ENCODE peak calls at places on chromosomes 13 and 19, in nine cellular contexts. One of them, this sample, is unnamed.
A peak's percentile ranks its signal among the peaks of the same experiment; 100 is the strongest.

GRCh38 chr13:35789335-35790166 is 313.1 kb upstream of the MAB21L1 start:
- DNase-seq in lung: no peak
- DNase-seq in transverse colon: no peak
- DNase-seq in suprapubic skin: no peak
- DNase-seq in psoas muscle: no peak
- DNase-seq in thyroid gland: no peak
- DNase-seq in neural progenitor cell: peak; percentile 77
- DNase-seq in heart left ventricle: no peak
- DNase-seq in adrenal gland: no peak
- DNase-seq in this sample: no peak

GRCh38 chr19:29943615-29944014 is 1.6 kb downstream of the URI1 start:
- DNase-seq in adrenal gland: no peak
- DNase-seq in psoas muscle: no peak
- DNase-seq in heart left ventricle: no peak
- DNase-seq in suprapubic skin: no peak
- DNase-seq in thyroid gland: no peak
- DNase-seq in transverse colon: no peak
- DNase-seq in lung: no peak
- DNase-seq in neural progenitor cell: no peak
- DNase-seq in this sample: no peak

GRCh38 chr13:35474551-35474950 is 1.9 kb downstream of the MAB21L1 start:
- DNase-seq in lung: no peak
- DNase-seq in adrenal gland: no peak
- DNase-seq in suprapubic skin: no peak
- DNase-seq in heart left ventricle: no peak
- DNase-seq in transverse colon: no peak
- DNase-seq in neural progenitor cell: peak; percentile 55
- DNase-seq in psoas muscle: no peak
- DNase-seq in thyroid gland: no peak
- DNase-seq in this sample: no peak

GRCh38 chr13:102721800-102722231 is 27.0 kb upstream of the METTL21C start:
- DNase-seq in psoas muscle: peak; percentile 70
- DNase-seq in thyroid gland: no peak
- DNase-seq in lung: no peak
- DNase-seq in neural progenitor cell: no peak
- DNase-seq in transverse colon: no peak
- DNase-seq in heart left ventricle: no peak
- DNase-seq in suprapubic skin: no peak
- DNase-seq in adrenal gland: no peak
- DNase-seq in this sample: no peak

GRCh38 chr13:99379856-99380255 is 72.7 kb upstream of the GPR183 start:
- DNase-seq in suprapubic skin: no peak
- DNase-seq in transverse colon: no peak
- DNase-seq in lung: no peak
- DNase-seq in adrenal gland: no peak
- DNase-seq in thyroid gland: no peak
- DNase-seq in neural progenitor cell: no peak
- DNase-seq in heart left ventricle: no peak
- DNase-seq in psoas muscle: no peak
- DNase-seq in this sample: no peak

GRCh38 chr13:51066091-51066831 is 44.8 kb downstream of the C13orf42 start:
- DNase-seq in adrenal gland: peak; percentile 47
- DNase-seq in transverse colon: no peak
- DNase-seq in lung: no peak
- DNase-seq in heart left ventricle: no peak
- DNase-seq in psoas muscle: no peak
- DNase-seq in neural progenitor cell: no peak
- DNase-seq in thyroid gland: no peak
- DNase-seq in suprapubic skin: no peak
- DNase-seq in this sample: no peak

GRCh38 chr19:10995926-10996600 is 35.2 kb downstream of the SMARCA4 start:
- DNase-seq in transverse colon: no peak
- DNase-seq in thyroid gland: no peak
- DNase-seq in lung: no peak
- DNase-seq in suprapubic skin: no peak
- DNase-seq in psoas muscle: no peak
- DNase-seq in neural progenitor cell: no peak
- DNase-seq in adrenal gland: no peak
- DNase-seq in heart left ventricle: no peak
- DNase-seq in this sample: no peak

GRCh38 chr13:76647550-76647949 is 238.7 kb downstream of the KCTD12 start:
- DNase-seq in transverse colon: no peak
- DNase-seq in psoas muscle: no peak
- DNase-seq in thyroid gland: no peak
- DNase-seq in neural progenitor cell: no peak
- DNase-seq in lung: no peak
- DNase-seq in suprapubic skin: no peak
- DNase-seq in heart left ventricle: no peak
- DNase-seq in adrenal gland: no peak
- DNase-seq in this sample: no peak

GRCh38 chr19:38482496-38482895 is 49.0 kb downstream of the RYR1 start:
- DNase-seq in psoas muscle: no peak
- DNase-seq in neural progenitor cell: no peak
- DNase-seq in lung: no peak
- DNase-seq in transverse colon: no peak
- DNase-seq in adrenal gland: no peak
- DNase-seq in suprapubic skin: no peak
- DNase-seq in thyroid gland: no peak
- DNase-seq in heart left ventricle: no peak
- DNase-seq in this sample: no peak

GRCh38 chr13:44834404-44834803 is 154.9 kb downstream of the NUFIP1 start:
- DNase-seq in suprapubic skin: no peak
- DNase-seq in transverse colon: no peak
- DNase-seq in thyroid gland: no peak
- DNase-seq in neural progenitor cell: no peak
- DNase-seq in adrenal gland: no peak
- DNase-seq in heart left ventricle: no peak
- DNase-seq in lung: no peak
- DNase-seq in psoas muscle: no peak
- DNase-seq in this sample: no peak

GRCh38 chr13:112219753-112220152 is 152.8 kb downstream of the SOX1 start:
- DNase-seq in adrenal gland: no peak
- DNase-seq in lung: no peak
- DNase-seq in neural progenitor cell: no peak
- DNase-seq in heart left ventricle: no peak
- DNase-seq in thyroid gland: no peak
- DNase-seq in transverse colon: no peak
- DNase-seq in suprapubic skin: no peak
- DNase-seq in psoas muscle: no peak
- DNase-seq in this sample: no peak

GRCh38 chr13:35818577-35819165 is 312.5 kb downstream of the DCLK1 start:
- DNase-seq in psoas muscle: no peak
- DNase-seq in heart left ventricle: no peak
- DNase-seq in thyroid gland: no peak
- DNase-seq in lung: no peak
- DNase-seq in suprapubic skin: no peak
- DNase-seq in transverse colon: no peak
- DNase-seq in neural progenitor cell: peak; percentile 58
- DNase-seq in adrenal gland: no peak
- DNase-seq in this sample: no peak

GRCh38 chr19:40270362-40271089 is 14.6 kb downstream of the AKT2 start:
- DNase-seq in psoas muscle: no peak
- DNase-seq in adrenal gland: no peak
- DNase-seq in transverse colon: no peak
- DNase-seq in lung: no peak
- DNase-seq in suprapubic skin: no peak
- DNase-seq in thyroid gland: no peak
- DNase-seq in heart left ventricle: no peak
- DNase-seq in neural progenitor cell: peak; percentile 39
- DNase-seq in this sample: no peak

GRCh38 chr19:12703056-12703455 is 6.6 kb upstream of the FBXW9 start:
- DNase-seq in neural progenitor cell: peak; percentile 91
- DNase-seq in suprapubic skin: no peak
- DNase-seq in adrenal gland: no peak
- DNase-seq in transverse colon: no peak
- DNase-seq in heart left ventricle: no peak
- DNase-seq in lung: no peak
- DNase-seq in psoas muscle: no peak
- DNase-seq in thyroid gland: no peak
- DNase-seq in this sample: no peak

GRCh38 chr13:40479196-40479845 is 187.1 kb downstream of the FOXO1 start:
- DNase-seq in psoas muscle: no peak
- DNase-seq in heart left ventricle: no peak
- DNase-seq in adrenal gland: no peak
- DNase-seq in transverse colon: no peak
- DNase-seq in thyroid gland: peak; percentile 71
- DNase-seq in suprapubic skin: no peak
- DNase-seq in lung: no peak
- DNase-seq in neural progenitor cell: no peak
- DNase-seq in this sample: no peak

GRCh38 chr13:75316427-75316826 is 165.5 kb downstream of the TBC1D4 start:
- DNase-seq in neural progenitor cell: no peak
- DNase-seq in transverse colon: no peak
- DNase-seq in psoas muscle: no peak
- DNase-seq in heart left ventricle: no peak
- DNase-seq in suprapubic skin: no peak
- DNase-seq in thyroid gland: no peak
- DNase-seq in lung: no peak
- DNase-seq in adrenal gland: no peak
- DNase-seq in this sample: no peak

GRCh38 chr19:5186293-5187050 is 154.1 kb downstream of the PTPRS start:
- DNase-seq in neural progenitor cell: no peak
- DNase-seq in adrenal gland: no peak
- DNase-seq in transverse colon: no peak
- DNase-seq in heart left ventricle: no peak
- DNase-seq in psoas muscle: no peak
- DNase-seq in lung: no peak
- DNase-seq in thyroid gland: no peak
- DNase-seq in suprapubic skin: no peak
- DNase-seq in this sample: no peak

GRCh38 chr13:72185756-72186155 is 318.8 kb upstream of the DACH1 start:
- DNase-seq in thyroid gland: no peak
- DNase-seq in suprapubic skin: no peak
- DNase-seq in lung: no peak
- DNase-seq in adrenal gland: no peak
- DNase-seq in transverse colon: no peak
- DNase-seq in heart left ventricle: no peak
- DNase-seq in psoas muscle: no peak
- DNase-seq in neural progenitor cell: no peak
- DNase-seq in this sample: no peak

GRCh38 chr19:53898680-53899341 is 10.3 kb upstream of the CACNG7 start:
- DNase-seq in transverse colon: no peak
- DNase-seq in suprapubic skin: no peak
- DNase-seq in neural progenitor cell: peak; percentile 98
- DNase-seq in thyroid gland: no peak
- DNase-seq in psoas muscle: peak; percentile 43
- DNase-seq in lung: no peak
- DNase-seq in heart left ventricle: no peak
- DNase-seq in adrenal gland: no peak
- DNase-seq in this sample: no peak
- H3K27ac ChIP-seq in transverse colon: no peak overlapping the region
- H3K27ac ChIP-seq in suprapubic skin: no peak overlapping the region
- H3K27ac ChIP-seq in neural progenitor cell: no peak overlapping the region
- H3K27ac ChIP-seq in thyroid gland: no peak overlapping the region
- H3K27ac ChIP-seq in psoas muscle: no peak overlapping the region
- H3K27ac ChIP-seq in lung: no peak overlapping the region
- H3K27ac ChIP-seq in heart left ventricle: no peak overlapping the region
- H3K27ac ChIP-seq in adrenal gland: no peak overlapping the region
- H3K27ac ChIP-seq in this sample: no peak overlapping the region

DNA sequence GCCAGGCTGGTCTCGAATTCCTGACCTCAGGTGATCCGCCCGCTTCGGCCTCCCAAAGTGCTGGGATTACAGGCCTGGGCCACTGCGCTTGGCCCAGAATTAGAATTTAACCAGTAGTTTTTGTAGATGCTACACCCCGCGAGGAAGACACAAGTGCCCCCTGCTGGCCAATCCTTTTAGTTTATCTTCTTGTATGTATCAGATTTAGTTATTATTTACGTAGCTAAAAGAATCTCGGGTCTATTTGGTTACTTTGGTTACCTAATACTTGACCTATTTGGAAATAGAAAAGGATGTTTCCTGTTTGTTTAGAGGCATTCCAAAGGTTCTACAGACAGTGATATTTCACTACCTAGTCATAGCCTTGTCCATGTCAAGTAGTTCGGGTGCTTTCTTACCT is 22.0 kb downstream of the MUC16 start:
- DNase-seq in adrenal gland: no peak
- DNase-seq in transverse colon: no peak
- DNase-seq in neural progenitor cell: peak; percentile 15
- DNase-seq in suprapubic skin: no peak
- DNase-seq in thyroid gland: no peak
- DNase-seq in psoas muscle: no peak
- DNase-seq in lung: no peak
- DNase-seq in heart left ventricle: no peak
- DNase-seq in this sample: no peak
- TF ChIP-seq CTCF in adrenal gland: no peak
- TF ChIP-seq CTCF in transverse colon: no peak
- TF ChIP-seq CTCF in neural progenitor cell: peak; percentile 30
- TF ChIP-seq CTCF in suprapubic skin: no peak
- TF ChIP-seq CTCF in thyroid gland: no peak
- TF ChIP-seq CTCF in psoas muscle: no peak
- TF ChIP-seq CTCF in lung: no peak
- TF ChIP-seq CTCF in heart left ventricle: no peak
- TF ChIP-seq CTCF in this sample: no peak

GRCh38 chr19:50312967-50313811 is 16.0 kb downstream of the KCNC3 start:
- DNase-seq in adrenal gland: peak; percentile 10
- DNase-seq in thyroid gland: peak; percentile 14
- DNase-seq in suprapubic skin: no peak
- DNase-seq in lung: no peak
- DNase-seq in neural progenitor cell: no peak
- DNase-seq in psoas muscle: no peak
- DNase-seq in heart left ventricle: no peak
- DNase-seq in transverse colon: no peak
- DNase-seq in this sample: no peak

GRCh38 chr19:50313812-50314536 is 15.2 kb downstream of the KCNC3 start:
- DNase-seq in adrenal gland: peak; percentile 8
- DNase-seq in heart left ventricle: no peak
- DNase-seq in thyroid gland: peak; percentile 78
- DNase-seq in suprapubic skin: no peak
- DNase-seq in psoas muscle: no peak
- DNase-seq in neural progenitor cell: peak; percentile 43
- DNase-seq in lung: no peak
- DNase-seq in transverse colon: no peak
- DNase-seq in this sample: no peak

GRCh38 chr19:50310759-50311465 is 18.3 kb downstream of the KCNC3 start:
- DNase-seq in lung: no peak
- DNase-seq in thyroid gland: no peak
- DNase-seq in adrenal gland: no peak
- DNase-seq in psoas muscle: peak; percentile 11
- DNase-seq in transverse colon: no peak
- DNase-seq in heart left ventricle: no peak
- DNase-seq in neural progenitor cell: no peak
- DNase-seq in suprapubic skin: no peak
- DNase-seq in this sample: no peak

GRCh38 chr19:50309396-50310125 is 19.6 kb downstream of the KCNC3 start:
- DNase-seq in psoas muscle: peak; percentile 40
- DNase-seq in thyroid gland: no peak
- DNase-seq in neural progenitor cell: no peak
- DNase-seq in transverse colon: no peak
- DNase-seq in suprapubic skin: no peak
- DNase-seq in lung: no peak
- DNase-seq in adrenal gland: no peak
- DNase-seq in heart left ventricle: no peak
- DNase-seq in this sample: no peak

GRCh38 chr19:50311723-50312635 is 17.2 kb downstream of the KCNC3 start:
- DNase-seq in neural progenitor cell: peak; percentile 82
- DNase-seq in adrenal gland: no peak
- DNase-seq in lung: no peak
- DNase-seq in heart left ventricle: peak; percentile 50
- DNase-seq in transverse colon: no peak
- DNase-seq in psoas muscle: peak; percentile 42
- DNase-seq in thyroid gland: peak; percentile 86
- DNase-seq in suprapubic skin: no peak
- DNase-seq in this sample: no peak
- H3K27me3 ChIP-seq in neural progenitor cell: peaks cover 59% of the 10 kb centered on the region
- H3K27me3 ChIP-seq in adrenal gland: peaks cover 26% of the 10 kb centered on the region
- H3K27me3 ChIP-seq in lung: peaks cover 2% of the 10 kb centered on the region
- H3K27me3 ChIP-seq in heart left ventricle: peaks cover 50% of the 10 kb centered on the region
- H3K27me3 ChIP-seq in transverse colon: peaks cover 60% of the 10 kb centered on the region
- H3K27me3 ChIP-seq in psoas muscle: no peaks in the 10 kb centered on the region
- H3K27me3 ChIP-seq in thyroid gland: no peaks in the 10 kb centered on the region
- H3K27me3 ChIP-seq in suprapubic skin: peaks cover 76% of the 10 kb centered on the region
- H3K27me3 ChIP-seq in this sample: peaks cover 81% of the 10 kb centered on the region

GRCh38 chr13:38767506-38768265 is 80.8 kb downstream of the FREM2 start:
- DNase-seq in psoas muscle: no peak
- DNase-seq in transverse colon: no peak
- DNase-seq in thyroid gland: peak; percentile 44
- DNase-seq in adrenal gland: no peak
- DNase-seq in lung: no peak
- DNase-seq in suprapubic skin: no peak
- DNase-seq in heart left ventricle: peak; percentile 23
- DNase-seq in neural progenitor cell: no peak
- DNase-seq in this sample: no peak
- H3K27ac ChIP-seq in psoas muscle: no peak overlapping the region
- H3K27ac ChIP-seq in transverse colon: no peak overlapping the region
- H3K27ac ChIP-seq in thyroid gland: no peak overlapping the region
- H3K27ac ChIP-seq in adrenal gland: no peak overlapping the region
- H3K27ac ChIP-seq in lung: no peak overlapping the region
- H3K27ac ChIP-seq in suprapubic skin: no peak overlapping the region
- H3K27ac ChIP-seq in heart left ventricle: no peak overlapping the region
- H3K27ac ChIP-seq in neural progenitor cell: no peak overlapping the region
- H3K27ac ChIP-seq in this sample: no peak overlapping the region